ENCODE peak calls at places on chromosomes 2 and 18, in four cellular contexts. Y is DND-41; O is glutamatergic neuron; H is CD8-positive, alpha-beta T cell. T is an unnamed sample.

GRCh38 chr18:58268849-58269248 is 224.8 kb downstream of the NEDD4L start:
- DNase-seq in O (no peak), Y (no peak), H (no peak), T (no peak)

GRCh38 chr2:221844187-221844586 is 272.1 kb upstream of the EPHA4 start:
- DNase-seq in O (no peak), H (no peak), Y (no peak), T (no peak)

GRCh38 chr2:207516206-207516605 is 13.6 kb upstream of the CREB1 start:
- DNase-seq in H (no peak), Y (no peak), O (no peak), T (no peak)

GRCh38 chr2:49210191-49210590 is 55.9 kb upstream of the FSHR start:
- DNase-seq in O (no peak), Y (no peak), H (no peak), T (no peak)

GRCh38 chr2:238585836-238586821 is 159.4 kb downstream of the ASB1 start:
- DNase-seq in O (no peak), Y (no peak), H (no peak), T (no peak)

GRCh38 chr18:24157855-24158254 is 19.0 kb downstream of the CABYR start:
- DNase-seq in H (no peak), O (no peak), Y (no peak), T (no peak)

GRCh38 chr2:43484323-43484930 is 111.4 kb downstream of the THADA start:
- DNase-seq in Y (no peak), O (no peak), H (no peak), T (no peak)

GRCh38 chr18:32618501-32618985 is 147.9 kb upstream of the GAREM1 start:
- DNase-seq in Y (no peak), O (no peak), H (no peak), T (no peak)

GRCh38 chr2:180481998-180482397 is 474.9 kb upstream of the CWC22 start:
- DNase-seq in H (no peak), O (no peak), Y (no peak), T (no peak)

GRCh38 chr2:222360146-222360545 is 61.3 kb upstream of the PAX3 start:
- DNase-seq in Y (no peak), H (no peak), O (no peak), T (no peak)

GRCh38 chr2:128369126-128369555 is 50.5 kb upstream of the HS6ST1 start:
- DNase-seq in O (no peak), H (no peak), Y (no peak), T (no peak)

GRCh38 chr2:25255745-25256485 is 85.8 kb downstream of the DNMT3A start:
- DNase-seq in Y (no peak), O (no peak), H (no peak), T (no peak)

GRCh38 chr18:74331404-74331803 is 15.8 kb downstream of the C18orf63 start:
- DNase-seq in Y (no peak), O (no peak), H (no peak), T (no peak)
- TF ChIP-seq CTCF in Y (peak; percentile 16), O (no peak), H (no peak), T (peak; percentile 15)

GRCh38 chr2:131674174-131674507 is 146.5 kb downstream of the CCDC74A start:
- DNase-seq in Y (no peak), H (no peak), O (no peak), T (no peak)

GRCh38 chr2:131673400-131674173 is 145.9 kb downstream of the CCDC74A start:
- DNase-seq in Y (peak; percentile 13), O (peak; percentile 87), H (peak; percentile 28), T (peak; percentile 72)
- TF ChIP-seq CTCF in Y (peak; percentile 49), O (peak; percentile 98), H (peak; percentile 81), T (peak; percentile 98)

GRCh38 chr18:64032312-64032711 is 62.4 kb downstream of the SERPINB8 start:
- DNase-seq in Y (no peak), O (no peak), H (no peak), T (no peak)

GRCh38 chr18:64042728-64043358 is 73.0 kb downstream of the SERPINB8 start:
- DNase-seq in H (no peak), O (no peak), Y (no peak), T (no peak)

DNA sequence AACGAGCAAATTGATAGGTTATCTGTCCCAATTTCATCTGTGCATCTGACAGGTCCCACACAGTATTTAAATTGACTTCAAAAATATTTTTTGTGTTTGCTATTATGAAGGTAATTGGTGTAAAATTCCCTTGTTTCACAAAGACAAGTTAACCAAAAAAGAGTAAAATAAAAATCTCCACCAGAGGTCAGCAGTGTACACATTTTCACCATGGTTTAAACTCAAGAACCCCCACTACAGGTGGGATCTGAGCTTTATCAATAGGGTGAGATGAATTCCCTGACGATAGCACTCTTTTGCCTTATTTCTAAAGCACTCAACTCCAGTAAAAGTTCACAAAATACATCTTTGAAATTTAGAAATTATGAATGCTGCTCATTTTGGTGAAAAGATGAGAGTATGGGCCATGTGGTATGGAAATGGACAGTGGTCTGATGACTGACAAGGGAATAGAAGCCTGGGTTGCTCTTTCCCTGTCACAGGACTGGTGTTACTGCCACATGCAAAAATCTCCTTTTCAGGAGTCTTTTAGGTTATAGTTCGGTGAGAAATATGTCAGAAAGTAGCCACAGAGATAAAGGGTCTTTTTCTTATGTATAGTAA is 68.0 kb downstream of the SERPINB8 start:
- DNase-seq in H (no peak), O (no peak), Y (no peak), T (peak; percentile 60)
- TF ChIP-seq CTCF in H (peak; percentile 63), O (peak; percentile 86), Y (peak; percentile 66), T (peak; percentile 56)

GRCh38 chr2:130947967-130948366 is 111.3 kb downstream of the ARHGEF4 start:
- DNase-seq in H (no peak), O (no peak), Y (no peak), T (no peak)
- TF ChIP-seq CTCF in H (no peak), O (no peak), Y (no peak), T (no peak)

GRCh38 chr2:169715379-169716228 is 18.0 kb upstream of the KLHL23 start:
- DNase-seq in O (no peak), Y (no peak), H (no peak), T (no peak)

GRCh38 chr2:169716938-169717690 is 16.5 kb upstream of the KLHL23 start:
- DNase-seq in H (no peak), Y (no peak), O (no peak), T (no peak)

GRCh38 chr2:169718930-169719504 is 14.6 kb upstream of the KLHL23 start:
- DNase-seq in O (no peak), H (no peak), Y (no peak), T (no peak)

GRCh38 chr2:169716229-169716886 is 17.3 kb upstream of the KLHL23 start:
- DNase-seq in O (peak; percentile 43), Y (no peak), H (no peak), T (no peak)

GRCh38 chr2:169717691-169718063 is 16.0 kb upstream of the KLHL23 start:
- DNase-seq in O (no peak), Y (no peak), H (no peak), T (no peak)
- TF ChIP-seq CTCF in O (no peak), Y (no peak), H (no peak), T (no peak)

GRCh38 chr2:235106874-235107639 is 155.2 kb downstream of the SH3BP4 start:
- DNase-seq in Y (peak; percentile 10), O (peak; percentile 76), H (no peak), T (peak; percentile 48)
- TF ChIP-seq CTCF in Y (peak; percentile 52), O (peak; percentile 46), H (no peak), T (peak; percentile 21)

GRCh38 chr2:230814616-230815015 is 50.1 kb upstream of the ITM2C start:
- DNase-seq in H (no peak), Y (no peak), O (no peak), T (peak; percentile 38)
- TF ChIP-seq CTCF in H (no peak), Y (peak; percentile 45), O (no peak), T (peak; percentile 45)

T was measured in GM13977.